ENCODE peak calls at places on chromosomes 4 and X, in six cellular contexts. One of them, this sample, is unnamed.

GRCh38 chr4:37914539-37914938 is 23.7 kb downstream of the TBC1D1 start:
- DNase-seq in breast epithelium: no peak
- DNase-seq in colonic mucosa: no peak
- DNase-seq in neural crest cell: no peak
- DNase-seq in heart left ventricle: no peak
- DNase-seq in AG04450: no peak
- DNase-seq in this sample: no peak

GRCh38 chrX:32530802-32531403 is 680.4 kb downstream of the DMD start:
- DNase-seq in breast epithelium: no peak
- DNase-seq in colonic mucosa: peak; percentile 31
- DNase-seq in neural crest cell: peak; percentile 36
- DNase-seq in heart left ventricle: no peak
- DNase-seq in AG04450: peak; percentile 1
- DNase-seq in this sample: no peak

GRCh38 chrX:35919536-35920309 is at the start of gene CFAP47:
- DNase-seq in breast epithelium: no peak
- DNase-seq in colonic mucosa: peak; percentile 43
- DNase-seq in neural crest cell: peak; percentile 18
- DNase-seq in heart left ventricle: no peak
- DNase-seq in AG04450: no peak
- DNase-seq in this sample: no peak

GRCh38 chrX:83819304-83819703 is 41.6 kb upstream of the CYLC1 start:
- DNase-seq in breast epithelium: no peak
- DNase-seq in colonic mucosa: no peak
- DNase-seq in neural crest cell: no peak
- DNase-seq in heart left ventricle: no peak
- DNase-seq in AG04450: no peak
- DNase-seq in this sample: no peak

GRCh38 chr4:82984459-82984858 is 26.2 kb downstream of the LIN54 start:
- DNase-seq in breast epithelium: no peak
- DNase-seq in colonic mucosa: no peak
- DNase-seq in neural crest cell: no peak
- DNase-seq in heart left ventricle: no peak
- DNase-seq in AG04450: no peak
- DNase-seq in this sample: no peak

GRCh38 chr4:143384381-143384994 is 47.8 kb downstream of the GAB1 start:
- DNase-seq in breast epithelium: no peak
- DNase-seq in colonic mucosa: no peak
- DNase-seq in neural crest cell: no peak
- DNase-seq in heart left ventricle: no peak
- DNase-seq in AG04450: no peak
- DNase-seq in this sample: no peak

GRCh38 chr4:21012851-21013331 is 312.6 kb downstream of the PACRGL start:
- DNase-seq in breast epithelium: no peak
- DNase-seq in colonic mucosa: no peak
- DNase-seq in neural crest cell: no peak
- DNase-seq in heart left ventricle: no peak
- DNase-seq in AG04450: no peak
- DNase-seq in this sample: no peak

GRCh38 chr4:10144971-10145370 is 28.4 kb upstream of the WDR1 start:
- DNase-seq in breast epithelium: no peak
- DNase-seq in colonic mucosa: no peak
- DNase-seq in neural crest cell: no peak
- DNase-seq in heart left ventricle: no peak
- DNase-seq in AG04450: no peak
- DNase-seq in this sample: no peak

GRCh38 chr4:112517067-112517588 is 1.1 kb upstream of the NEUROG2 start:
- DNase-seq in breast epithelium: no peak
- DNase-seq in colonic mucosa: no peak
- DNase-seq in neural crest cell: peak; percentile 19
- DNase-seq in heart left ventricle: no peak
- DNase-seq in AG04450: no peak
- DNase-seq in this sample: no peak

GRCh38 chrX:40646489-40647306 is 663 bp downstream of the CXorf38 start:
- DNase-seq in breast epithelium: peak; percentile 54
- DNase-seq in colonic mucosa: peak; percentile 62
- DNase-seq in neural crest cell: no peak
- DNase-seq in heart left ventricle: peak; percentile 64
- DNase-seq in AG04450: no peak
- DNase-seq in this sample: no peak

GRCh38 chrX:21725498-21725897 is 32.4 kb downstream of the SMPX start:
- DNase-seq in breast epithelium: no peak
- DNase-seq in colonic mucosa: no peak
- DNase-seq in neural crest cell: no peak
- DNase-seq in heart left ventricle: no peak
- DNase-seq in AG04450: peak; percentile 33
- DNase-seq in this sample: no peak

GRCh38 chrX:40172169-40172979 is 74.6 kb upstream of the BCOR start:
- DNase-seq in breast epithelium: peak; percentile 68
- DNase-seq in colonic mucosa: peak; percentile 69
- DNase-seq in neural crest cell: no peak
- DNase-seq in heart left ventricle: peak; percentile 86
- DNase-seq in AG04450: no peak
- DNase-seq in this sample: no peak

GRCh38 chrX:108399427-108400165 is 38.6 kb downstream of the COL4A6 start:
- DNase-seq in breast epithelium: no peak
- DNase-seq in colonic mucosa: no peak
- DNase-seq in neural crest cell: no peak
- DNase-seq in heart left ventricle: no peak
- DNase-seq in AG04450: no peak
- DNase-seq in this sample: no peak

GRCh38 chrX:3443186-3443585 is 96.7 kb upstream of the MXRA5 start:
- DNase-seq in breast epithelium: no peak
- DNase-seq in colonic mucosa: no peak
- DNase-seq in neural crest cell: no peak
- DNase-seq in heart left ventricle: no peak
- DNase-seq in AG04450: no peak
- DNase-seq in this sample: no peak

DNA sequence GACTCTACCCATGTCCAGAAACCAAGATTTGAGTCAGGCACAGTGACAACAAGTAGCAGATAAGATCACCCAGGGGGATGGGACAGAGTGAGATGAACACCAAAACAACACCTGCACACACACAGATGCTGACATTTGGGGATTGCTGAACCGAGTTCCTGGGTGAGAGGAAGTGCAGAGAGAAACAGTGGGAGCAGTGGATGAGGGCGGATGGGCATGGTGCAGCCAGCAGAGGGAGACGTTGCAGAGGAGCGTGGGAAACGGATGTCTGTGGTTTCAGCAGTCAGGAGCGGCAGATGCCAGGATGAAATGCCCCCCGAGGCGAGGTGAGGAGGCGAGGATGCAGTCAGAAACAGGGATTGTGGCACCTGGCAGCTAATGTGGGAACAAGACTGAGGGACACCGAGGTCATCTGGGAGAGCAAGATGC is 78.6 kb upstream of the STS start:
- DNase-seq in breast epithelium: no peak
- DNase-seq in colonic mucosa: no peak
- DNase-seq in neural crest cell: no peak
- DNase-seq in heart left ventricle: no peak
- DNase-seq in AG04450: no peak
- DNase-seq in this sample: no peak
- TF ChIP-seq CTCF in breast epithelium: no peak
- TF ChIP-seq CTCF in colonic mucosa: no peak
- TF ChIP-seq CTCF in neural crest cell: peak; percentile 33
- TF ChIP-seq CTCF in heart left ventricle: no peak
- TF ChIP-seq CTCF in AG04450: peak; percentile 18
- TF ChIP-seq CTCF in this sample: no peak

DNA sequence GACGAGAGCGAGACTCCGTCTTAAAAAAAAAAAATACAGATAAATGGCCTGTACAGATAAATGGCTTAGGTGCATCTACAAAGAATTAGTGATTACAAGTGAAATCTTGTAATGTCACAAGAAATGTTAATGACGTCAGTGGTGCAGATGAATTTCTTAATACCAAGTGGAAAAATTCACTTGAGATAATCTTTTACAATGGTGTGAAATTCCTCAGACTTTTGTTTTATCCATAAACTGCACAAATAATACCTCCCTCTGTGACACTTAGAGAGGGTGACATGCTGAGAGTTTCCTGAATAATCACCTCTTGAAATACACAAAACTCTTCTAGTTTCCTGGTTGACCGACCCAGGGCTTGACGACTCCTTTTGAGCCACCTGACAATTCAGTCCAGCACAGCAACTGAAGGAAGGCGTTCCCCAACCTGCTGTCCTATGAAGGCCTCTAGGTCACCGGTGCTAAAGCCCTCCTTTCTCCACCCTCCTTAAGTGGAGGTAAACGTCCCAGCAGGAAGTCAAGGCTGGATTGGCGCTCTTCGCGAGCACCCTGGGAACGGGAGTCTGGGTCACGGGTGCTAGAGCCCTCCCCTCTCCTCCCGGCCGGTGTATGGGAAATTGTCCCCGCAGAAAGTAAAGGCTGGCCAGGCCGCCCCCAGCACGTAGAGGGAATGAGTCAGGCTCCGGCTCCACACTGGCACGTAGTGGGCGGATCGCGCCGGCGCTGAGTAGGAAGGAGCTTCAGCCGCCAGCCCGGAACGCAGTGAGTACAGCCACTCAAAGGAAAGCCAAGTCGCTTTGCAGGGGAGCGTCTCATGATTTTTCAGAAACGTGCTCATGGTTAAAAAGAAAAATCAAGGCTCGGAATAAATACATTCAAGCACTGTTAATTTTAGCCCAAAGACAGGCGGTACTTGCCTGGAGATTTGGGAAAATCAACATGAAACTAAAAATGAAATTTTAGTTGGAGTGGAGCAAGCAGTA is at the start of gene TMEM144:
- DNase-seq in breast epithelium: peak; percentile 90
- DNase-seq in colonic mucosa: peak; percentile 94
- DNase-seq in neural crest cell: peak; percentile 57
- DNase-seq in heart left ventricle: peak; percentile 93
- DNase-seq in AG04450: peak; percentile 52
- DNase-seq in this sample: peak; percentile 80
- TF ChIP-seq CTCF in breast epithelium: no peak
- TF ChIP-seq CTCF in colonic mucosa: peak; percentile 11
- TF ChIP-seq CTCF in neural crest cell: no peak
- TF ChIP-seq CTCF in heart left ventricle: peak; percentile 44
- TF ChIP-seq CTCF in AG04450: peak; percentile 21
- TF ChIP-seq CTCF in this sample: no peak

GRCh38 chrX:138026211-138026610 is 460.3 kb downstream of the ZIC3 start:
- DNase-seq in breast epithelium: no peak
- DNase-seq in colonic mucosa: no peak
- DNase-seq in neural crest cell: no peak
- DNase-seq in heart left ventricle: no peak
- DNase-seq in AG04450: no peak
- DNase-seq in this sample: no peak
- TF ChIP-seq CTCF in breast epithelium: no peak
- TF ChIP-seq CTCF in colonic mucosa: peak; percentile 31
- TF ChIP-seq CTCF in neural crest cell: peak; percentile 60
- TF ChIP-seq CTCF in heart left ventricle: peak; percentile 16
- TF ChIP-seq CTCF in AG04450: no peak
- TF ChIP-seq CTCF in this sample: peak; percentile 20

DNA sequence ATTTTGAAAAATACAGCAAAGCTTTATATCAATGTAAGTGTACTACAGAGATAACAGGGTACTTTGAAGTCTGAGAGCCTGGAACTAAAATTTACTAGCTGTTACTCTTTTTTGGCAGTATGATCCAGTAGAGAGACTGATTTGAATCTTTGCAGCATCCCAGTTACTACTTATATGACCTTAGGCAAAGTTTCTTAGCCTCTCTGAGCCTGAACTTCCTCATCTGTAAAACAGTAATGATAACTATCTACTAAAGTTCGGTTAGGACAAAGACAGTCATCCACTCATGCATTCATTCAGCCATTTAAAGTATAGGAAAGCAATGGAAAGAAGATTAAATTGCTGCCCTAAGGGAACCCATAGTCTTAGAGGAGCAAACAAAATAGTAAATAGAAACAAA is 10.1 kb downstream of the BRWD3 start:
- DNase-seq in breast epithelium: no peak
- DNase-seq in colonic mucosa: no peak
- DNase-seq in neural crest cell: no peak
- DNase-seq in heart left ventricle: no peak
- DNase-seq in AG04450: no peak
- DNase-seq in this sample: no peak
- TF ChIP-seq CTCF in breast epithelium: no peak
- TF ChIP-seq CTCF in colonic mucosa: no peak
- TF ChIP-seq CTCF in neural crest cell: no peak
- TF ChIP-seq CTCF in heart left ventricle: no peak
- TF ChIP-seq CTCF in AG04450: no peak
- TF ChIP-seq CTCF in this sample: no peak

GRCh38 chr4:53152467-53152866 is 213.4 kb downstream of the SCFD2 start:
- DNase-seq in breast epithelium: no peak
- DNase-seq in colonic mucosa: no peak
- DNase-seq in neural crest cell: no peak
- DNase-seq in heart left ventricle: no peak
- DNase-seq in AG04450: no peak
- DNase-seq in this sample: no peak

GRCh38 chr4:53147179-53147578 is 218.7 kb downstream of the SCFD2 start:
- DNase-seq in breast epithelium: no peak
- DNase-seq in colonic mucosa: no peak
- DNase-seq in neural crest cell: no peak
- DNase-seq in heart left ventricle: no peak
- DNase-seq in AG04450: no peak
- DNase-seq in this sample: no peak

GRCh38 chr4:53150631-53151488 is 215.0 kb downstream of the SCFD2 start:
- DNase-seq in breast epithelium: no peak
- DNase-seq in colonic mucosa: no peak
- DNase-seq in neural crest cell: no peak
- DNase-seq in heart left ventricle: no peak
- DNase-seq in AG04450: no peak
- DNase-seq in this sample: no peak

GRCh38 chr4:53147711-53148110 is 218.2 kb downstream of the SCFD2 start:
- DNase-seq in breast epithelium: no peak
- DNase-seq in colonic mucosa: no peak
- DNase-seq in neural crest cell: no peak
- DNase-seq in heart left ventricle: no peak
- DNase-seq in AG04450: no peak
- DNase-seq in this sample: no peak

DNA sequence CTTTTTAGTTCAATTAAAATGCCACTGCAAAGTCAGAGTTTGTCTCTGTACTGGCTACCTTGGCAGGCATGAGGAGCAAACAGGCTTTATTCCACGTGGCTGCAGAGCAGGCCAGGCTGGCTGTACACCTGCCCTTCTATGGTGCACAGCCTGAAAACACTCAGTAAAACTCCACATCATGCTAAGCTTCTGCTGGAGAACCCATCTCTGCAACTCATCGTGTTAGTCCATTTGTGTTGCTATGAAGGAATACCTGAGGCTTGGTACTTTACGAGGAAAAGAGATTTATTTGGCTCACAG is 214.4 kb downstream of the SCFD2 start:
- DNase-seq in breast epithelium: no peak
- DNase-seq in colonic mucosa: no peak
- DNase-seq in neural crest cell: no peak
- DNase-seq in heart left ventricle: no peak
- DNase-seq in AG04450: no peak
- DNase-seq in this sample: no peak
- TF ChIP-seq CTCF in breast epithelium: no peak
- TF ChIP-seq CTCF in colonic mucosa: no peak
- TF ChIP-seq CTCF in neural crest cell: no peak
- TF ChIP-seq CTCF in heart left ventricle: no peak
- TF ChIP-seq CTCF in AG04450: no peak
- TF ChIP-seq CTCF in this sample: no peak

GRCh38 chr4:8688041-8688907 is 95.7 kb downstream of the CPZ start:
- DNase-seq in breast epithelium: peak; percentile 33
- DNase-seq in colonic mucosa: peak; percentile 24
- DNase-seq in neural crest cell: peak; percentile 80
- DNase-seq in heart left ventricle: peak; percentile 57
- DNase-seq in AG04450: no peak
- DNase-seq in this sample: peak; percentile 81
- TF ChIP-seq CTCF in breast epithelium: peak; percentile 42
- TF ChIP-seq CTCF in colonic mucosa: peak; percentile 59
- TF ChIP-seq CTCF in neural crest cell: peak; percentile 89
- TF ChIP-seq CTCF in heart left ventricle: peak; percentile 21
- TF ChIP-seq CTCF in AG04450: peak; percentile 47
- TF ChIP-seq CTCF in this sample: peak; percentile 74

GRCh38 chr4:150593996-150594395 is 12.0 kb downstream of the MAB21L2 start:
- DNase-seq in breast epithelium: no peak
- DNase-seq in colonic mucosa: no peak
- DNase-seq in neural crest cell: no peak
- DNase-seq in heart left ventricle: no peak
- DNase-seq in AG04450: no peak
- DNase-seq in this sample: no peak
- TF ChIP-seq CTCF in breast epithelium: no peak
- TF ChIP-seq CTCF in colonic mucosa: no peak
- TF ChIP-seq CTCF in neural crest cell: no peak
- TF ChIP-seq CTCF in heart left ventricle: no peak
- TF ChIP-seq CTCF in AG04450: peak; percentile 52
- TF ChIP-seq CTCF in this sample: no peak

This sample was measured in mesothelial cell of epicardium.